ENCODE peak calls at places on chromosomes 3 and 15, in six cellular contexts. T is stomach; B is activated effector memory CD4-positive, alpha-beta T cell treated with Interleukin-2 at 50 U/mL for 16 hours; H is choroid plexus epithelial cell; W is fibroblast of the aortic adventitia; X is C1 segment of cervical spinal cord. K is an unnamed sample.

GRCh38 chr15:101043911-101044624 is 124.9 kb downstream of the LRRK1 start:
- DNase-seq in H (no peak), B (no peak), T (peak), X (no peak), W (no peak), K (no peak)

GRCh38 chr3:23826382-23827061 is 20.8 kb downstream of the UBE2E1 start:
- DNase-seq in H (peak), B (no peak), W (peak), T (no peak), X (peak), K (no peak)

GRCh38 chr15:81296673-81297072 is 27.3 kb downstream of the STARD5 start:
- DNase-seq in B (peak), H (peak), X (no peak), T (peak), W (no peak), K (no peak)

GRCh38 chr3:155683321-155683720 is 61.5 kb downstream of the PLCH1 start:
- DNase-seq in H (no peak), W (no peak), X (no peak), T (no peak), B (no peak), K (no peak)

GRCh38 chr3:53764376-53764775 is 81.8 kb downstream of the CHDH start:
- DNase-seq in T (no peak), W (no peak), X (no peak), H (no peak), B (no peak), K (peak)

GRCh38 chr3:195895900-195896360 is 12.4 kb downstream of the TNK2 start:
- DNase-seq in X (peak), W (no peak), T (peak), B (peak), H (no peak), K (peak)

GRCh38 chr15:65366122-65366892 is 11.5 kb downstream of the IGDCC3 start:
- DNase-seq in H (no peak), X (no peak), B (no peak), T (no peak), W (no peak), K (no peak)

GRCh38 chr15:69663441-69663840 is 210.8 kb downstream of the RPLP1 start:
- DNase-seq in B (no peak), X (no peak), H (no peak), T (no peak), W (no peak), K (no peak)

GRCh38 chr3:32686713-32687112 is 1.7 kb downstream of the CNOT10 start:
- DNase-seq in T (no peak), X (no peak), H (no peak), W (no peak), B (no peak), K (no peak)

GRCh38 chr15:81400640-81401236 is 26.7 kb upstream of the TMC3 start:
- DNase-seq in T (no peak), X (peak), H (peak), B (no peak), W (peak), K (peak)

GRCh38 chr15:56232058-56232457 is 11.6 kb downstream of the RFX7 start:
- DNase-seq in B (no peak), X (no peak), W (no peak), T (no peak), H (no peak), K (no peak)

GRCh38 chr3:98735761-98736269 is 27.3 kb upstream of the ST3GAL6 start:
- DNase-seq in X (no peak), H (no peak), W (no peak), T (no peak), B (no peak), K (no peak)

GRCh38 chr15:92510163-92510882 is 116.6 kb downstream of the ST8SIA2 start:
- DNase-seq in T (no peak), H (no peak), X (no peak), B (no peak), W (no peak), K (no peak)

GRCh38 chr3:194987571-194988494 is 283.1 kb downstream of the XXYLT1 start:
- DNase-seq in W (no peak), X (no peak), H (no peak), B (no peak), T (no peak), K (no peak)

K was measured in NCI-H2029.